ENCODE peak calls at places on chromosomes 6 and 20, in four cellular contexts. U is astrocyte of the spinal cord, K is lower leg skin, Q is fibroblast of villous mesenchyme. F is an unnamed sample.

GRCh38 chr6:25993038-25993684 is 30.6 kb downstream of the TRIM38 start:
- DNase-seq in U (no peak), K (no peak), Q (no peak), F (no peak)

GRCh38 chr6:23828861-23829260 is 297.2 kb upstream of the NRSN1 start:
- DNase-seq in U (no peak), K (no peak), Q (no peak), F (no peak)

GRCh38 chr20:19767070-19767469 is 9.0 kb downstream of the RIN2 start:
- DNase-seq in U (no peak), K (no peak), Q (no peak), F (no peak)

GRCh38 chr6:106870069-106870468 is 104.5 kb downstream of the CD24 start:
- DNase-seq in U (peak), K (no peak), Q (peak), F (no peak)

GRCh38 chr6:159565181-159565580 is 127.9 kb downstream of the SOD2 start:
- DNase-seq in U (no peak), K (no peak), Q (no peak), F (peak)

GRCh38 chr20:25140968-25141367 is 54.5 kb upstream of the ENTPD6 start:
- DNase-seq in U (no peak), K (no peak), Q (no peak), F (no peak)

GRCh38 chr6:83812595-83812994 is 40.6 kb upstream of the RIPPLY2 start:
- DNase-seq in U (no peak), K (no peak), Q (no peak), F (no peak)

GRCh38 chr6:125273965-125274364 is 27.8 kb downstream of the HDDC2 start:
- DNase-seq in U (peak), K (peak), Q (no peak), F (no peak)

GRCh38 chr6:33906413-33906812 is 102.6 kb upstream of the MLN start:
- DNase-seq in U (no peak), K (no peak), Q (no peak), F (no peak)

GRCh38 chr20:3678893-3679720 is 2.7 kb downstream of the ADAM33 start:
- DNase-seq in U (no peak), K (no peak), Q (peak), F (no peak)

GRCh38 chr6:162798546-162798945 is 70.8 kb downstream of the PACRG start:
- DNase-seq in U (no peak), K (no peak), Q (no peak), F (no peak)

GRCh38 chr20:2626853-2627541 is 25.4 kb upstream of the NOP56 start:
- DNase-seq in U (peak), K (no peak), Q (peak), F (no peak)

GRCh38 chr6:168526841-168527281 is 85.9 kb downstream of the SMOC2 start:
- DNase-seq in U (no peak), K (no peak), Q (no peak), F (no peak)

GRCh38 chr20:33846291-33846916 is 35.3 kb downstream of the CHMP4B start:
- DNase-seq in U (peak), K (peak), Q (peak), F (no peak)

GRCh38 chr6:110017306-110017705 is 39.2 kb downstream of the GPR6 start:
- DNase-seq in U (no peak), K (no peak), Q (no peak), F (peak)

GRCh38 chr6:15978426-15978825 is 150.5 kb upstream of the MYLIP start:
- DNase-seq in U (no peak), K (no peak), Q (no peak), F (no peak)

GRCh38 chr6:45763281-45763680 is 252.4 kb downstream of the CLIC5 start:
- DNase-seq in U (no peak), K (no peak), Q (no peak), F (no peak)

GRCh38 chr20:56764671-56765070 is 135.6 kb downstream of the TFAP2C start:
- DNase-seq in U (no peak), K (no peak), Q (no peak), F (no peak)

GRCh38 chr6:4941782-4942672 is 61.8 kb downstream of the RPP40 start:
- DNase-seq in U (peak), K (peak), Q (peak), F (no peak)

GRCh38 chr20:10634683-10635411 is 39.0 kb downstream of the JAG1 start:
- DNase-seq in U (peak), K (no peak), Q (peak), F (no peak)

GRCh38 chr6:150029276-150029675 is 3.9 kb upstream of the RAET1L start:
- DNase-seq in U (no peak), K (no peak), Q (no peak), F (no peak)

GRCh38 chr6:11492444-11493300 is 44.9 kb upstream of the TMEM170B start:
- DNase-seq in U (no peak), K (no peak), Q (peak), F (no peak)

GRCh38 chr6:56255370-56255769 is 8.0 kb upstream of the COL21A1 start:
- DNase-seq in U (peak), K (no peak), Q (no peak), F (no peak)

GRCh38 chr6:31791324-31792089 is 4.0 kb downstream of the VARS1 start:
- DNase-seq in U (peak), K (no peak), Q (peak), F (no peak)

GRCh38 chr6:46010771-46011170 is 4.9 kb downstream of the CLIC5 start:
- DNase-seq in U (no peak), K (no peak), Q (no peak), F (no peak)

GRCh38 chr20:58717278-58718091 is 24.9 kb downstream of the NPEPL1 start:
- DNase-seq in U (no peak), K (peak), Q (no peak), F (peak)

GRCh38 chr20:38434310-38434741 is 802 bp downstream of the SNHG17 start:
- DNase-seq in U (no peak), K (no peak), Q (peak), F (no peak)

GRCh38 chr20:52972190-52972937 is at the start of gene TSHZ2:
- DNase-seq in U (peak), K (peak), Q (peak), F (peak)

GRCh38 chr6:29439006-29439405 is at the start of gene OR10C1:
- DNase-seq in U (no peak), K (no peak), Q (no peak), F (no peak)

GRCh38 chr6:151690303-151690702 is 117.2 kb upstream of the ESR1 start:
- DNase-seq in U (no peak), K (no peak), Q (peak), F (no peak)

GRCh38 chr6:26246057-26246456 is 118.9 kb upstream of the BTN3A2 start:
- DNase-seq in U (no peak), K (no peak), Q (no peak), F (no peak)

GRCh38 chr6:21305827-21306469 is 287.6 kb upstream of the SOX4 start:
- DNase-seq in U (peak), K (no peak), Q (peak), F (no peak)

GRCh38 chr6:142903806-142904205 is 41.2 kb downstream of the HIVEP2 start:
- DNase-seq in U (peak), K (no peak), Q (no peak), F (no peak)

GRCh38 chr6:5763871-5764270 is 242.9 kb downstream of the NRN1 start:
- DNase-seq in U (peak), K (no peak), Q (no peak), F (no peak)

GRCh38 chr6:20571261-20571660 is 37.0 kb downstream of the CDKAL1 start:
- DNase-seq in U (no peak), K (no peak), Q (no peak), F (no peak)

GRCh38 chr20:53001502-53002301 is 29.5 kb downstream of the TSHZ2 start:
- DNase-seq in U (no peak), K (no peak), Q (no peak), F (peak)

DNA sequence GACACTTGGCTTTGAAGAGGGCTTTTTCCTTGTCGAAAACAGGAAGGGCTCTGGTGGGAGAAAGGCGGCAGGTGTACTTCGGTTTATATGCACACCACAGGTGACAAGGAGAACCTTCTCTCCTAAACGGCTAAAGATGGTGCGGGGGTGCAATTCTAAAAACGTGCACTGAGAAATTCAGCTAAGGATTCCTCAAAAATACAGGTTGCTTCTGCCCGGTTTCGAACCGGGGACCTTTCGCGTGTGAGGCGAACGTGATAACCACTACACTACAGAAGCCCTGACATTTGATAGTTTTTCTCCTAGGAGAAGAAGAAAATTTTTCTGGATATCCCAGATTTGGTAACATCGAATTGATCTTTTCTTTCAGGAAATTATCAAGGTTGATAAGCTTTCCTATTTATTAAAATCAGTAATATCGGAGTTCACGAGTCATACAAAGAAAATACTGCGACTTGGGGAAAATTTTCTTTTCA is 32.0 kb downstream of the POM121L2 start:
- DNase-seq in U (peak), K (no peak), Q (peak), F (no peak)
- H3K4me3 ChIP-seq in U (peak), K (no peak), Q (peak), F (no peak)

GRCh38 chr20:1460275-1460674 is 6.4 kb downstream of the NSFL1C start:
- DNase-seq in U (no peak), K (no peak), Q (no peak), F (no peak)

GRCh38 chr20:1462834-1463233 is 3.8 kb downstream of the NSFL1C start:
- DNase-seq in U (no peak), K (no peak), Q (no peak), F (no peak)

GRCh38 chr20:1463971-1464570 is 2.6 kb downstream of the NSFL1C start:
- DNase-seq in U (no peak), K (no peak), Q (no peak), F (no peak)

GRCh38 chr20:1465470-1466210 is 1.0 kb downstream of the NSFL1C start:
- DNase-seq in U (peak), K (no peak), Q (no peak), F (no peak)

DNA sequence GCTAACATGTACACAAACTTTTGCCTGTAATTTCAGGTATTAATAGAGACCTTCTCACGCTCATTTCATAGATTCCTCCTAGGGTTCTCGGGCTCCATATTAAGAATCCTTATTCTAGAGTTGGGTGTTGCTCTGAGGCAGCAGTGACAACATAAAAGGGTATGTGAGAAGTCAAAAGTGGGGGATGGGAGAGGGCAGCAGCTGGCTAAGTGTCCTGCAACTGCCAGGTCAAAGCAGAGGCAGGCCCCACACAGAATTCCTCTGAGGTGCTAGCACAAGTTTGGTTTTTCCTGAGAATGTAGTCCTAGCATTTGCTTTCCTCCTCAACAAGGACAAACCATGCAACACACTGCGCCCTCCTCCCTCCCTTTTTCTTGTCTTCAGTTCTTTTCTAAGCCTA is 4.6 kb downstream of the NSFL1C start:
- DNase-seq in U (no peak), K (no peak), Q (no peak), F (no peak)
- H3K4me3 ChIP-seq in U (no peak), K (no peak), Q (no peak), F (no peak)

GRCh38 chr20:31605902-31606677 is 1.0 kb downstream of the ID1 start:
- DNase-seq in U (no peak), K (no peak), Q (peak), F (no peak)

GRCh38 chr20:31606678-31606927 is 1.5 kb downstream of the ID1 start:
- DNase-seq in U (peak), K (no peak), Q (no peak), F (no peak)

GRCh38 chr20:31607640-31608255 is 2.7 kb downstream of the ID1 start:
- DNase-seq in U (peak), K (no peak), Q (peak), F (no peak)

GRCh38 chr20:31606928-31607639 is 2.0 kb downstream of the ID1 start:
- DNase-seq in U (peak), K (no peak), Q (peak), F (no peak)

DNA sequence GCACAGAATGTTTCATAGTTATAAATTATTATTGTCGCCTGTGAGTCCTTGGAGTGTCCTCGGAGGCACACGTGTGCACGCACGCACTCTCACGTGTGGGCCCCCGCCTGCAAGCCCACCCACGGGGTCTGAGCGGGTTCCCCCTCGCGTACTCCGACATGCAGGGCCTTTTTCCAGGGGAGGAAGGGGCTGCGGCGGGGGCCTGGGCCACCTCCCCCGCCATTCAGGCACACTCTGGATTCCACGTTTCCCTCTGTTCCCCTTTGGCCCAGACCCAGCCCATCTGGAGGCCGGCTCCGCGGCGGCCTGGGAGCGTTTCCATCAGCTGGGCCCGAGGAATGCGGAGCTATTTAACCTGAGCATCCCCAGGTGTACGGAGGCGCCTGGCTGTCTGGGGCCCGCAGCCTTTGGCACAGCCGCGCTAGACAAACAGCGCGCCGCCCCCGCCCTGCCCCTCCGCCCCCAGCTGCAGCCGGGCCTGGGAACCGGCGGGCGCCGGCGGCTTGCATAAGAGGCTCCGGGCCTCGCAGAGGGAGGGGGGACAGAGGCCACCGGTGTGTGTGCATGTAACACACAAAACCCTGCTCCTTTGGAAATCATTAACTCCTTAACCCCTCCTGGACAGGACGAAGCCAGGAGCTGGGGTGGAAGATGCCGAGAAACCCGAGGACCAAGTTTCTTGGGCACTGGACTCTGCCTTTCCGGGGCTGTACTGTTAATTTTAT is 3.3 kb downstream of the ID1 start:
- DNase-seq in U (peak), K (peak), Q (peak), F (no peak)
- H3K4me3 ChIP-seq in U (no peak), K (no peak), Q (peak), F (peak)

DNA sequence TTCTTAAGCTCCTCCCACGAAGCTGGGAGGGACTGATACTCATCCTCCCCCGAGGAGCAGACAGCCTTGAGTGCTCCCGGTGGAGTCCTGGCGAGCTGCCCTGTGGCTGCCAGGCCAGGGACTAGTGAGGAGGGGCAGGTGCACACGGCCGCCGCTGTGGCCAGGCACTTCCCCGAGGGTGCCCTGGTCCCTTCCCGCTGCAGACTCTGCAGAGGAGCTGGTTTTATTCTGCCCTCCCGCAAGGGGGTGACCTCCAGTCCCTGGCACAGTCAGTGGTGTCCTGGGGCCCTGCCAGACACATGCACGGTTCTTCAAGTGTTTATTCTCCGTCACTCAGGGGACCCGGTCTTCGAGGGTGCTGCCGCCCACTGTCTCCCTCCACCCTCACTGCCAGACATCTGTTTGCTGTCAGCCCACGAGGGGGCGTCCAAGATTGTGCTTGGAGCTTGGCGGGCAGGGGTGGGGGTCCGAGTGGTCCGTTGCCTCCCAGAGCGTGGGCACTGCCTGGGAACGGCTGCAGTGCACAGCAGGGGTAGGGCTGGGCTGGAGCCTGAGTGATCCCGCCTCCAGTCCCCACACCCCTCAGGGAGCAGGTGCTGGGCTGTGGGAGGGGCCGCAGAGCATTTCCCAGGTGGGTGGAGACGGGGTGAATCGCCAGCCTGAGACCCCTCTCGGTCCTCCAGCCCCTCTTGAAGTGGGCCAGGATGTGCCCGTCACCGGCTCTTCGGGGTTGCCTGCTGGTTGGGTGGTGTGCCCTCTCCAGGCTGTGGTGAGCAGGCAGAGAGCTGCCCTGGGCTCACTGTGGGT is 3.1 kb upstream of the CABLES2 start:
- DNase-seq in U (peak), K (no peak), Q (no peak), F (no peak)
- H3K4me3 ChIP-seq in U (no peak), K (no peak), Q (no peak), F (no peak)

GRCh38 chr6:41199427-41200246 is 1.3 kb downstream of the TREML2 start:
- DNase-seq in U (no peak), K (no peak), Q (no peak), F (peak)
- H3K4me3 ChIP-seq in U (no peak), K (no peak), Q (no peak), F (no peak)

DNA sequence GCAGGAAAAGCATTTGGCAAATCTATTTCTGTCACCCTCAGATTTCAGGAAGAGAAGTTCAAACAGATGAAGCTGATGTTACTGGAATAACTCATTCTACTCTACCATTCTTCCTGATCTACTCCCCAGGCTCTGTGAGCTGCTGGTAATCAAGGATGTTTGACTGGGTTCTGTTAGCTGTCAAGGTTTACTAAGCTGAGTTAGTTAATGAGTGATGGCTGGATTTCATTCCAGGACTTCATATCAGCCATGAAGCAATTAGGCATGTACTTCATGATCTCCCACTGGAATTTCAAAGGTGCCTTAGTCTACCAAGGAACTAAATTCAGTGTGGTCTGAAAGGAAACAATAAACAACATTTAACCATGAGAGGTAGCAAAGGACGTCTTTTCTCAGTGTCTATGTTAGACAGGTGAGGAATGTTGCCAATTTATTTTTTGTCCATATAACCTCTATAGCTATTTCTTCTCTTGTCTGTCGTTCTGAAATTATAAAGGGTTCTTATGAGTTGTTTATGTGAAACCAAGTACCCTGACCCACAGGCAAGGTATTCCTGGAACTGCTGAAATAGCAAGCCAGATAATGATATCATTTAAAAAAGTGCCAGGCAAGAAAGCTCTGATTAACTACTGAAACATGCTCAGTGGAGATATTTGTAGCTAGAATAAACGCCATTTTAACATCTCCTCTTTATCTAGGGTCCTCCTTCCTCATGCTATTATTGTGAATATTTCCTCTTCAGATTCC is 112.9 kb downstream of the BACH2 start:
- DNase-seq in U (no peak), K (no peak), Q (no peak), F (no peak)
- H3K4me3 ChIP-seq in U (no peak), K (no peak), Q (no peak), F (no peak)

DNA sequence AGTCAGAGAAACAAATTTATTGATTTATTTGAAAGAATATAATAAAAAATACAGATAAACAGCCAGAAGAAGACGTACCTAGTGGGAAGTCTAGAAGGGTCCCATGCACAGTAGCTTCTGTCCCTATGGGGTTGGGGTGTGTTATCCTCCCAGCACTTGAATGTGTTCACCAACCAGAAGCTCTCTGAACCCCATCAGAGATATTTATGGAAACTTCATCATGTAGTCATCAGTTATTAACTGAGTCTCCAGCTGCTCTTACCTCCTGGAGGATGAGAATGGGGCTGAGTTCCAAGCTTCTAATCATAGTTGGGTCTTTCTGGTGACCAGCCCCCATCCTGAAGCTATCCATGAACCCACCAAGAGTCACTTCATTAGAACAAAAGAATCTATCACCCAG is 15.4 kb upstream of the USP45 start:
- DNase-seq in U (no peak), K (no peak), Q (no peak), F (no peak)
- H3K4me3 ChIP-seq in U (no peak), K (no peak), Q (no peak), F (no peak)

GRCh38 chr20:6122873-6123649 is at the start of gene FERMT1:
- DNase-seq in U (peak), K (no peak), Q (peak), F (peak)
- H3K4me3 ChIP-seq in U (peak), K (peak), Q (peak), F (peak)

F was measured in esophagus muscularis mucosa.